ENCODE peak calls at places on chromosomes 4 and X, in four cellular contexts. F, I, T and M are unnamed samples. For H3K4me1 and H3K9me3, the result is how much of the 10 kb centered on the place peaks cover.

GRCh38 chr4:121370729-121371325 is 10.0 kb downstream of the QRFPR start:
- DNase-seq in F (peak), I (no peak), T (peak), M (no peak)

GRCh38 chrX:7027071-7027470 is 120.4 kb upstream of the STS start:
- DNase-seq in F (no peak), I (no peak), T (peak), M (no peak)

GRCh38 chr4:183130328-183131155 is 31.5 kb downstream of the WWC2 start:
- DNase-seq in F (no peak), I (no peak), T (no peak), M (no peak)

GRCh38 chr4:44651425-44651824 is at the start of gene YIPF7:
- DNase-seq in F (no peak), I (no peak), T (no peak), M (no peak)

GRCh38 chrX:130680164-130681035 is 222.6 kb downstream of the ENOX2 start:
- DNase-seq in F (no peak), I (no peak), T (no peak), M (no peak)

GRCh38 chr4:79913581-79913980 is 159.4 kb downstream of the ANTXR2 start:
- DNase-seq in F (no peak), I (no peak), T (no peak), M (no peak)

GRCh38 chrX:71068052-71068918 is at the start of gene SNX12:
- DNase-seq in F (peak), I (peak), T (peak), M (peak)

GRCh38 chr4:55491486-55491885 is 55.2 kb downstream of the CLOCK start:
- DNase-seq in F (no peak), I (no peak), T (no peak), M (no peak)

GRCh38 chr4:109278594-109279031 is 23.8 kb downstream of the COL25A1 start:
- DNase-seq in F (peak), I (no peak), T (no peak), M (peak)

GRCh38 chrX:94288972-94289371 is 615.0 kb downstream of the FAM133A start:
- DNase-seq in F (no peak), I (no peak), T (no peak), M (no peak)

GRCh38 chr4:184409911-184410692 is 64.2 kb downstream of the IRF2 start:
- DNase-seq in F (peak), I (peak), T (no peak), M (peak)

GRCh38 chrX:9429767-9430166 is 35.1 kb upstream of the TBL1X start:
- DNase-seq in F (no peak), I (no peak), T (no peak), M (no peak)

GRCh38 chrX:132483523-132483922 is 5.3 kb downstream of the MBNL3 start:
- DNase-seq in F (no peak), I (no peak), T (no peak), M (no peak)
- H3K4me1 ChIP-seq in F (half or more), I (under half), T (under half), M (under half)

DNA sequence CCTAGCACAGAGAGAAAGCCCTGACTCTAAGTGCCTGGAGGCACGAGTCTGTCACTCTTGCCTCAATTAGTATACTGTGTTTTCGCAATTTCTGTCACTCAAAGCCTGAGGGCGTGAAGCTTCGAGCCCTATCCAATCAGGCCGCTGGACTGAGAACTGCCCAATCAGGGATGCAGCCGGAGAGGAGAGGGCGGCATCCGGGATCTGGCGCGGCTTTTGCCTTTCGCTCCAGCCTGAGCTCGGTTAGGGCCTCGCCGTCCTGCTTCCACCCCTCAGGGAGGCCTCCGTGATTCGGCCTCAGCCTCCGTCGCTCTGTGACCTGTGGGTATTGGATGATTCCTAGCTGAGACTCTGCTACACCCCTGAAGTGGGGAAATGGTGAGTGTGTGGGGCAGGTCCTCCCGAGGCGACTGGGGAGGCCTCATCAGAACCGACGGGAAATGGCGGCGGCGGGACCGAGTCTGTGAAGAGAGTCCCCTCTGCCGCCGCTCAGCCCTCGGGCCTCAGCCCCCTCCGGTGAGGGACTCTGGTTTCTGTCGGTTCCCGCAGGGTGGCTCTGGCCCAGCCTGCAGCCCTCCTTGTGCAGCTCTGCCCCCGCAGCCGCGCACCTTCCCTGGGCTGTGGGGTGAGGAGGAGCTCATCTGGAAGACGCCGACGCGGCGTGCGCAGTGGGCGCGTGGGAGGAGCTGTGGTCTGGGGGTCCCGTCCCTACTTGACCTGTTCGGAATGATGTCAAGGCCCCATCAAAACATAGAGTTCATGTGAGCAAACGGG is 48.5 kb downstream of the ZNF141 start:
- DNase-seq in F (no peak), I (no peak), T (no peak), M (no peak)
- H3K9me3 ChIP-seq in F (half or more), I (half or more), T (under half), M (half or more)

DNA sequence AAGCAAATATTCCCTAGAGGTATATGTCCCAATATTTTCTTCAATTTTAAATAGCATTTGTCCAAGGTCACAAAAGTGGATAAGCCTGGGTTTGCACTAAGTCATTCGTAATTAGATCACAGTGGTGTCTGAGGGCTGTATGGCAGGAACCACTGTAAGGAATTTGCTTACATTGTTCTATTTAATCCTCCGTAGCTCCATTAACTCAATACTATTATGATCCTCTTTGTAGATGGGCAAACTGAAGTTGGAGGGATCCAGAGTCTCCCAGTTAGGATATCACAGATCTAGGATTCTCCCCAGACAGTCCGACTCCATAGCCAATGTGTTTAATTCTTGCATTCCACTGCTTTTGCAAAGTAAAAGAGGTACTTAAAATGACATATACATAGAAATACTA is 242.7 kb upstream of the DCAF8L1 start:
- DNase-seq in F (no peak), I (no peak), T (no peak), M (no peak)
- H3K4me1 ChIP-seq in F (under half), I (under half), T (under half), M (under half)

DNA sequence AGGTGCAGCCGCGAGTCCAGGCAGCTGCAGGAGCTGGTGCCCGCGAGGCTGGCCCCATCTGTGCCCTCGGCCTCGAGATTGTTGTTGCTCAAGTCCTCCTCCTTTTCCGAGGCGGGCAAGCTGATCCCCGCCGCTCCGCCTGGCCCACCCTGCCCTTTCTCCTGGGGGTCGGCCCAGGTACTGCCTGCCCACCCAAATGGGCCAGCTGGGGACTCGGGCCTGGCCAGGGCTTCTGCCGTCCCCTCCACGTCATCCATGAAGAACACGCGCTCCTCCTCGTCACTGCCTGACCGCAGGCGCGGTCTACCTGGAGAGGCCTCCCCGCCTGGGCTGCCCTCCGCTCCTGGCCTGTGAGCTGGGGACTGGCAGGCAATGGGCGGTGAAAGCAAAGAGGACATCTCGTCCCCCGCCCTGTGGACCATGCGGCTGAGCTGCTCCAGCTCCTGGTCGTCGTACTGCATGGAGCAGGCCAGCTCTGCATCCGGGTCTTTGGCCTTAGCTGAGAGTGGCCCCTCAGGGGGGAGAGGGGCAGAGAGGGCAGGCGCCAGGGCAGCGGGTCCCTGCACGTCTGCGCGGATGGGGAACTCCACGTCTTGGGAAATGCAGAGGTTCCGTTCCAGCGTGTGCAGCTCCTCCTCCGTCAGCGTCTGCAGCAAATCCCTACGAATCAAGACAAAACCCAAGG is 43.1 kb upstream of the MXD4 start:
- DNase-seq in F (no peak), I (no peak), T (peak), M (no peak)
- H3K9me3 ChIP-seq in F (under half), I (under half), T (under half), M (under half)